ENCODE peak calls at places on chromosomes 12 and 14, in seven cellular contexts. F is fibroblast of the conjunctiva; O is stimulated activated CD4-positive, alpha-beta T cell treated with anti-CD3 and anti-CD28 coated beads, Interleukin-15, amount 100 ng/mL, for 1 hour; C is HFF-Myc; A is effector CD8-positive, alpha-beta T cell; M is stromal cell of bone marrow; V is IMR-90. N is an unnamed sample.

GRCh38 chr12:131724534-131724933 is 13.6 kb downstream of the SFSWAP start:
- DNase-seq in F (no peak), O (no peak), C (no peak), A (no peak), M (no peak), V (peak), N (no peak)

GRCh38 chr14:58560208-58560607 is 77.6 kb upstream of the DACT1 start:
- DNase-seq in F (no peak), O (no peak), C (no peak), A (no peak), M (no peak), V (peak), N (no peak)

GRCh38 chr14:94345344-94346072 is 22.4 kb upstream of the SERPINA6 start:
- DNase-seq in F (peak), O (no peak), C (peak), A (no peak), M (peak), V (peak), N (peak)

GRCh38 chr14:92121207-92121669 is 268 bp downstream of the NDUFB1 start:
- DNase-seq in F (peak), O (no peak), C (no peak), A (no peak), M (no peak), V (peak), N (no peak)

GRCh38 chr12:20716037-20716436 is 20.9 kb downstream of the SLCO1C1 start:
- DNase-seq in F (no peak), O (no peak), C (no peak), A (no peak), M (no peak), V (no peak), N (no peak)

GRCh38 chr12:47818701-47819543 is 781 bp downstream of the HDAC7 start:
- DNase-seq in F (no peak), O (no peak), C (no peak), A (no peak), M (no peak), V (no peak), N (no peak)

GRCh38 chr14:38425324-38425976 is 169.6 kb upstream of the CLEC14A start:
- DNase-seq in F (no peak), O (no peak), C (no peak), A (no peak), M (no peak), V (no peak), N (no peak)

GRCh38 chr12:99146730-99147129 is 500.8 kb upstream of the GARIN6 start:
- DNase-seq in F (no peak), O (no peak), C (no peak), A (no peak), M (no peak), V (no peak), N (no peak)

GRCh38 chr14:64569108-64570045 is 19.6 kb downstream of the PPP1R36 start:
- DNase-seq in F (peak), O (no peak), C (peak), A (no peak), M (peak), V (peak), N (peak)

GRCh38 chr12:112962561-112962960 is 15.8 kb upstream of the OAS2 start:
- DNase-seq in F (no peak), O (no peak), C (no peak), A (no peak), M (no peak), V (no peak), N (no peak)

GRCh38 chr12:124753230-124753595 is 110.5 kb downstream of the SCARB1 start:
- DNase-seq in F (no peak), O (no peak), C (no peak), A (no peak), M (no peak), V (no peak), N (no peak)

GRCh38 chr14:96130854-96131253 is 73.8 kb upstream of the BDKRB2 start:
- DNase-seq in F (no peak), O (no peak), C (no peak), A (no peak), M (no peak), V (peak), N (no peak)